ENCODE peak calls at places on chromosomes 12 and 14, in ten cellular contexts. B, C, U, A, R, D, Y, M, P and G are unnamed samples.

GRCh38 chr14:82067221-82067620 is 533.6 kb upstream of the SEL1L start:
- DNase-seq in C (no peak), B (no peak), D (no peak), U (no peak), P (no peak), A (no peak), R (no peak), Y (no peak), M (no peak), G (no peak)

GRCh38 chr12:11954181-11954580 is 116.6 kb upstream of the BCL2L14 start:
- DNase-seq in Y (no peak), M (no peak), U (no peak), D (no peak), R (no peak), B (no peak), A (no peak), C (no peak), P (no peak), G (no peak)

GRCh38 chr14:91363776-91364523 is 53.7 kb downstream of the CCDC88C start:
- DNase-seq in D (no peak), U (peak), M (no peak), C (peak), A (no peak), B (no peak), P (no peak), R (no peak), Y (no peak), G (no peak)

GRCh38 chr12:115920395-115921183 is 356.9 kb downstream of the MED13L start:
- DNase-seq in D (no peak), U (no peak), P (no peak), M (no peak), R (no peak), Y (no peak), A (no peak), C (no peak), B (no peak), G (no peak)

GRCh38 chr12:52119398-52120254 is 40.1 kb downstream of the SMIM41 start:
- DNase-seq in M (no peak), A (peak), B (peak), U (peak), Y (no peak), D (no peak), R (peak), C (peak), P (no peak), G (peak)

GRCh38 chr12:106171117-106171750 is 32.5 kb upstream of the NUAK1 start:
- DNase-seq in M (no peak), R (no peak), P (no peak), D (no peak), A (no peak), C (no peak), B (no peak), U (no peak), Y (no peak), G (no peak)

GRCh38 chr12:50887191-50887590 is 44.5 kb downstream of the TMPRSS12 start:
- DNase-seq in P (no peak), B (no peak), R (no peak), D (no peak), A (no peak), C (no peak), M (no peak), Y (no peak), U (no peak), G (no peak)

GRCh38 chr12:110537605-110538409 is 35.7 kb downstream of the RAD9B start:
- DNase-seq in M (peak), C (no peak), B (no peak), Y (no peak), R (no peak), U (peak), D (peak), A (peak), P (peak), G (peak)

GRCh38 chr12:28704477-28705169 is 444.5 kb upstream of the FAR2 start:
- DNase-seq in R (no peak), C (no peak), P (no peak), M (no peak), D (no peak), U (no peak), Y (no peak), B (no peak), A (no peak), G (no peak)

GRCh38 chr12:53096089-53096741 is 1.3 kb upstream of the IGFBP6 start:
- DNase-seq in B (peak), U (peak), D (peak), M (no peak), Y (peak), P (peak), R (no peak), C (no peak), A (peak), G (no peak)

GRCh38 chr12:510071-510825 is 50.5 kb downstream of the B4GALNT3 start:
- DNase-seq in D (peak), Y (no peak), U (peak), M (peak), A (no peak), P (no peak), B (peak), C (no peak), R (no peak), G (peak)

GRCh38 chr12:102847131-102847530 is 69.9 kb downstream of the PAH start:
- DNase-seq in D (no peak), P (no peak), C (no peak), U (no peak), M (no peak), R (no peak), B (no peak), A (no peak), Y (no peak), G (no peak)

GRCh38 chr12:109844091-109844490 is 10.9 kb upstream of the TRPV4 start:
- DNase-seq in Y (no peak), U (no peak), M (no peak), R (no peak), C (no peak), A (no peak), D (no peak), B (no peak), P (no peak), G (no peak)

GRCh38 chr12:55720894-55721444 is 776 bp downstream of the RDH5 start:
- DNase-seq in B (peak), D (no peak), U (peak), M (peak), A (peak), R (peak), C (no peak), P (peak), Y (peak), G (peak)

GRCh38 chr12:55816876-55817351 is 610 bp downstream of the SARNP start:
- DNase-seq in C (no peak), D (no peak), P (no peak), B (no peak), A (no peak), R (no peak), U (no peak), Y (no peak), M (no peak), G (no peak)

GRCh38 chr12:47811581-47812484 is 7.9 kb downstream of the HDAC7 start:
- DNase-seq in Y (no peak), P (peak), R (no peak), M (no peak), C (no peak), D (peak), B (no peak), A (peak), U (peak), G (no peak)

GRCh38 chr14:23182372-23183014 is 967 bp downstream of the SLC7A8 start:
- DNase-seq in U (peak), B (peak), P (peak), D (no peak), Y (no peak), R (peak), C (no peak), A (no peak), M (peak), G (peak)

GRCh38 chr12:55729592-55730446 is 1.0 kb upstream of the CD63 start:
- DNase-seq in P (peak), D (peak), R (peak), Y (no peak), C (peak), U (peak), M (peak), A (peak), B (peak), G (peak)

GRCh38 chr14:89000007-89000942 is 175.8 kb downstream of the TTC8 start:
- DNase-seq in R (peak), Y (peak), M (no peak), D (peak), A (peak), P (peak), C (no peak), U (peak), B (no peak), G (peak)

GRCh38 chr14:19975291-19975690 is at the start of gene OR4K15:
- DNase-seq in A (no peak), M (no peak), Y (no peak), D (no peak), R (no peak), P (no peak), U (no peak), C (no peak), B (no peak), G (no peak)

GRCh38 chr12:43883748-43884147 is 47.9 kb downstream of the TMEM117 start:
- DNase-seq in B (no peak), C (no peak), A (no peak), R (no peak), Y (no peak), D (no peak), M (no peak), U (no peak), P (no peak), G (no peak)

GRCh38 chr12:87152841-87153528 is 876.2 kb downstream of the C12orf50 start:
- DNase-seq in R (no peak), D (no peak), P (no peak), M (no peak), U (no peak), A (no peak), C (no peak), Y (no peak), B (no peak), G (no peak)

GRCh38 chr12:39173689-39174088 is 268.3 kb upstream of the CPNE8 start:
- DNase-seq in Y (no peak), M (no peak), A (peak), C (no peak), U (no peak), D (no peak), P (no peak), B (no peak), R (no peak), G (no peak)

GRCh38 chr14:94367347-94367746 is 21.1 kb downstream of the SERPINA1 start:
- DNase-seq in M (no peak), Y (no peak), C (no peak), U (no peak), P (no peak), B (no peak), A (no peak), D (no peak), R (no peak), G (no peak)

GRCh38 chr12:57515934-57516541 is 4.3 kb downstream of the DDIT3 start:
- DNase-seq in R (no peak), M (no peak), U (no peak), B (no peak), Y (no peak), P (no peak), A (no peak), C (no peak), D (no peak), G (no peak)

GRCh38 chr12:75208851-75209781 is 523 bp downstream of the KCNC2 start:
- DNase-seq in Y (no peak), R (no peak), P (no peak), C (peak), M (no peak), A (peak), U (no peak), D (no peak), B (peak), G (no peak)

GRCh38 chr14:51353901-51354300 is 113.9 kb downstream of the TMX1 start:
- DNase-seq in C (no peak), D (no peak), A (no peak), P (no peak), M (no peak), U (no peak), B (no peak), R (no peak), Y (no peak), G (no peak)

GRCh38 chr12:89335452-89336244 is 16.7 kb downstream of the DUSP6 start:
- DNase-seq in Y (no peak), D (no peak), R (no peak), P (no peak), A (no peak), U (no peak), C (no peak), B (no peak), M (no peak), G (no peak)

GRCh38 chr14:60662987-60663386 is 13.7 kb upstream of the SIX1 start:
- DNase-seq in C (no peak), B (no peak), M (no peak), Y (no peak), P (no peak), U (no peak), D (no peak), R (no peak), A (no peak), G (no peak)

GRCh38 chr14:91116913-91117588 is 3.2 kb downstream of the DGLUCY start:
- DNase-seq in Y (no peak), R (no peak), A (no peak), U (no peak), B (no peak), P (no peak), D (no peak), M (no peak), C (no peak), G (no peak)

GRCh38 chr12:117072736-117073475 is 26.3 kb downstream of the TESC start:
- DNase-seq in Y (no peak), M (no peak), U (no peak), B (no peak), P (peak), A (no peak), D (no peak), C (no peak), R (no peak), G (no peak)

GRCh38 chr14:64763801-64764511 is 59.7 kb downstream of the PLEKHG3 start:
- DNase-seq in M (no peak), P (no peak), U (peak), D (no peak), C (no peak), R (no peak), A (no peak), B (no peak), Y (no peak), G (peak)

GRCh38 chr12:102726686-102727085 is 190.4 kb downstream of the PAH start:
- DNase-seq in A (no peak), P (no peak), U (no peak), D (no peak), R (no peak), Y (no peak), B (no peak), M (no peak), C (no peak), G (no peak)

GRCh38 chr14:55556929-55557623 is 22.9 kb upstream of the KTN1 start:
- DNase-seq in U (peak), P (peak), D (peak), C (no peak), M (peak), Y (peak), R (peak), B (peak), A (peak), G (peak)
- TF ChIP-seq CTCF in U (no peak), P (no peak), D (no peak), C (no peak), M (no peak), Y (no peak), R (no peak), B (no peak), A (no peak), G (no peak)

GRCh38 chr14:76956253-76957090 is 72.0 kb downstream of the IRF2BPL start:
- DNase-seq in M (peak), R (peak), A (peak), Y (peak), D (peak), P (peak), C (peak), B (peak), U (peak), G (peak)
- TF ChIP-seq CTCF in M (peak), R (peak), A (no peak), Y (no peak), D (no peak), P (no peak), C (no peak), B (no peak), U (no peak), G (peak)

GRCh38 chr12:14612250-14612649 is 44.6 kb upstream of the PLBD1 start:
- DNase-seq in B (no peak), C (no peak), M (no peak), P (no peak), A (no peak), D (no peak), U (no peak), Y (no peak), R (no peak), G (no peak)
- TF ChIP-seq CTCF in B (no peak), C (no peak), M (no peak), P (no peak), A (no peak), D (no peak), U (no peak), Y (no peak), R (no peak), G (no peak)

GRCh38 chr14:31897581-31898186 is 179.4 kb upstream of the ARHGAP5 start:
- DNase-seq in U (peak), A (peak), P (peak), B (no peak), D (no peak), R (no peak), C (no peak), Y (no peak), M (no peak), G (no peak)
- TF ChIP-seq CTCF in U (no peak), A (no peak), P (no peak), B (no peak), D (no peak), R (no peak), C (no peak), Y (peak), M (no peak), G (no peak)